ENCODE peak calls at places on chromosomes 6 and 20, in four cellular contexts. One of them, this sample, is unnamed. For H3K27me3, the result is how much of the 10 kb centered on the place peaks cover.

GRCh38 chr6:137736919-137737318 is 130.1 kb upstream of the TNFAIP3 start:
- DNase-seq in CD4-positive, CD25-positive, alpha-beta regulatory T cell: no peak
- DNase-seq in spleen: no peak
- DNase-seq in CD8-positive, alpha-beta T cell: no peak
- DNase-seq in this sample: no peak

GRCh38 chr6:135496805-135497411 is 632 bp downstream of the AHI1 start:
- DNase-seq in CD4-positive, CD25-positive, alpha-beta regulatory T cell: no peak
- DNase-seq in spleen: no peak
- DNase-seq in CD8-positive, alpha-beta T cell: no peak
- DNase-seq in this sample: no peak

GRCh38 chr6:169793408-169793807 is 42.0 kb downstream of the ERMARD start:
- DNase-seq in CD4-positive, CD25-positive, alpha-beta regulatory T cell: no peak
- DNase-seq in spleen: no peak
- DNase-seq in CD8-positive, alpha-beta T cell: peak
- DNase-seq in this sample: no peak

GRCh38 chr6:71599366-71599765 is 287.0 kb upstream of the RIMS1 start:
- DNase-seq in CD4-positive, CD25-positive, alpha-beta regulatory T cell: no peak
- DNase-seq in spleen: no peak
- DNase-seq in CD8-positive, alpha-beta T cell: no peak
- DNase-seq in this sample: no peak

GRCh38 chr20:7702141-7702540 is 238.1 kb downstream of the HAO1 start:
- DNase-seq in CD4-positive, CD25-positive, alpha-beta regulatory T cell: no peak
- DNase-seq in spleen: no peak
- DNase-seq in CD8-positive, alpha-beta T cell: no peak
- DNase-seq in this sample: no peak

GRCh38 chr6:5706094-5707033 is 300.4 kb downstream of the NRN1 start:
- DNase-seq in CD4-positive, CD25-positive, alpha-beta regulatory T cell: peak
- DNase-seq in spleen: no peak
- DNase-seq in CD8-positive, alpha-beta T cell: no peak
- DNase-seq in this sample: no peak

GRCh38 chr6:150932976-150933375 is 67.5 kb downstream of the MTHFD1L start:
- DNase-seq in CD4-positive, CD25-positive, alpha-beta regulatory T cell: no peak
- DNase-seq in spleen: no peak
- DNase-seq in CD8-positive, alpha-beta T cell: no peak
- DNase-seq in this sample: no peak

GRCh38 chr20:6818033-6818808 is 50.7 kb downstream of the BMP2 start:
- DNase-seq in CD4-positive, CD25-positive, alpha-beta regulatory T cell: no peak
- DNase-seq in spleen: no peak
- DNase-seq in CD8-positive, alpha-beta T cell: no peak
- DNase-seq in this sample: no peak

GRCh38 chr20:24695529-24696225 is 226.2 kb downstream of the SYNDIG1 start:
- DNase-seq in CD4-positive, CD25-positive, alpha-beta regulatory T cell: no peak
- DNase-seq in spleen: no peak
- DNase-seq in CD8-positive, alpha-beta T cell: no peak
- DNase-seq in this sample: peak

DNA sequence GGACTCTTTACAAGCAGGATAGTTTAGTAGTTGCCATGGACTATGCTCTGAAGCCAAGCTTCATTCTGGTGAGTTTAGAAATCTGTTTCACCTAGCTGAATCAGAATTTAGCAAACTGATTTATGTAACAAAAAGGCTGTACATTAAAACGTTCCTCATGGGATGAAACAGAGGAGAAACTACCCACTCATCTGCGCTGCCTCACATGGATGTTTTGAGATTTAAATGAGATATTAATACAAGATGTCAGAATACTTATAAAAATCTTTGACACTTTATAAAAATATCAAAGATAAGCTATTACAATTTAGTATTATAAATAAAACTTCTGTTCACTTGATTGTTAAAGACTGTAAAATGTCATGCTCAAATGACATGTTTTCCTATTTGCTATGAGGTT is 16.8 kb downstream of the RUNX2 start:
- DNase-seq in CD4-positive, CD25-positive, alpha-beta regulatory T cell: no peak
- DNase-seq in spleen: no peak
- DNase-seq in CD8-positive, alpha-beta T cell: no peak
- DNase-seq in this sample: no peak
- H3K4me3 ChIP-seq in CD4-positive, CD25-positive, alpha-beta regulatory T cell: no peak
- H3K4me3 ChIP-seq in spleen: no peak
- H3K4me3 ChIP-seq in CD8-positive, alpha-beta T cell: no peak
- H3K4me3 ChIP-seq in this sample: no peak

GRCh38 chr20:17786221-17786718 is 86.5 kb downstream of the BANF2 start:
- DNase-seq in CD4-positive, CD25-positive, alpha-beta regulatory T cell: no peak
- DNase-seq in spleen: no peak
- DNase-seq in CD8-positive, alpha-beta T cell: no peak
- DNase-seq in this sample: no peak

GRCh38 chr20:17790308-17790707 is 90.5 kb downstream of the BANF2 start:
- DNase-seq in CD4-positive, CD25-positive, alpha-beta regulatory T cell: no peak
- DNase-seq in spleen: no peak
- DNase-seq in CD8-positive, alpha-beta T cell: no peak
- DNase-seq in this sample: peak

GRCh38 chr20:17782768-17783167 is 83.0 kb downstream of the BANF2 start:
- DNase-seq in CD4-positive, CD25-positive, alpha-beta regulatory T cell: no peak
- DNase-seq in spleen: no peak
- DNase-seq in CD8-positive, alpha-beta T cell: no peak
- DNase-seq in this sample: no peak

GRCh38 chr20:17785007-17785406 is 85.2 kb downstream of the BANF2 start:
- DNase-seq in CD4-positive, CD25-positive, alpha-beta regulatory T cell: no peak
- DNase-seq in spleen: no peak
- DNase-seq in CD8-positive, alpha-beta T cell: no peak
- DNase-seq in this sample: no peak

DNA sequence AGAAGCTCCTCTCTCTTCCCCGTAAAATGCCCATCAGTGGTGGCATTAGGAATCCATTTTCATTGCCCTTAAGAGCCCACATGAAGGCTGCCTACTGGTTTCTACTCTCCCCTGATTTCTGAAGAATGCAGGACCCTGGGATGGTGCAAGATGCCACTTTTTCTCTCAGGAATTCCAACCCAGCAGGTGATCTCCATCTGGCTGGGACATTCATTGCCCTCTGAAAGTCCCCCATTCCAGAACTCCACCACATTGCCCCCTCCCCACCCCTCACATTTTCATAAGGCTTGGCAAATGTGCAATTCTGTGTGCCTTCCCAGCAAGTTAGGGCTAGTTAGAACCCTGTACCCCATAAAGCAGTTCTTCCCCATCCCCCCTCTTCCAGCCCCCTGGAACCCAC is 88.0 kb downstream of the BANF2 start:
- DNase-seq in CD4-positive, CD25-positive, alpha-beta regulatory T cell: no peak
- DNase-seq in spleen: no peak
- DNase-seq in CD8-positive, alpha-beta T cell: no peak
- DNase-seq in this sample: no peak
- H3K27ac ChIP-seq in CD4-positive, CD25-positive, alpha-beta regulatory T cell: no peak
- H3K27ac ChIP-seq in spleen: no peak
- H3K27ac ChIP-seq in CD8-positive, alpha-beta T cell: no peak
- H3K27ac ChIP-seq in this sample: no peak

GRCh38 chr6:108123516-108123929 is 42.3 kb upstream of the NR2E1 start:
- DNase-seq in CD4-positive, CD25-positive, alpha-beta regulatory T cell: no peak
- DNase-seq in spleen: no peak
- DNase-seq in CD8-positive, alpha-beta T cell: no peak
- DNase-seq in this sample: no peak

GRCh38 chr6:108127056-108127455 is 38.8 kb upstream of the NR2E1 start:
- DNase-seq in CD4-positive, CD25-positive, alpha-beta regulatory T cell: no peak
- DNase-seq in spleen: no peak
- DNase-seq in CD8-positive, alpha-beta T cell: no peak
- DNase-seq in this sample: no peak

GRCh38 chr6:108121612-108122011 is 44.2 kb upstream of the NR2E1 start:
- DNase-seq in CD4-positive, CD25-positive, alpha-beta regulatory T cell: no peak
- DNase-seq in spleen: no peak
- DNase-seq in CD8-positive, alpha-beta T cell: no peak
- DNase-seq in this sample: no peak

GRCh38 chr6:108120311-108120710 is 45.5 kb upstream of the NR2E1 start:
- DNase-seq in CD4-positive, CD25-positive, alpha-beta regulatory T cell: no peak
- DNase-seq in spleen: no peak
- DNase-seq in CD8-positive, alpha-beta T cell: no peak
- DNase-seq in this sample: no peak

GRCh38 chr6:108123946-108124345 is 41.9 kb upstream of the NR2E1 start:
- DNase-seq in CD4-positive, CD25-positive, alpha-beta regulatory T cell: no peak
- DNase-seq in spleen: no peak
- DNase-seq in CD8-positive, alpha-beta T cell: no peak
- DNase-seq in this sample: no peak
- H3K27me3 ChIP-seq in CD4-positive, CD25-positive, alpha-beta regulatory T cell: half or more
- H3K27me3 ChIP-seq in spleen: half or more
- H3K27me3 ChIP-seq in CD8-positive, alpha-beta T cell: under half
- H3K27me3 ChIP-seq in this sample: half or more

DNA sequence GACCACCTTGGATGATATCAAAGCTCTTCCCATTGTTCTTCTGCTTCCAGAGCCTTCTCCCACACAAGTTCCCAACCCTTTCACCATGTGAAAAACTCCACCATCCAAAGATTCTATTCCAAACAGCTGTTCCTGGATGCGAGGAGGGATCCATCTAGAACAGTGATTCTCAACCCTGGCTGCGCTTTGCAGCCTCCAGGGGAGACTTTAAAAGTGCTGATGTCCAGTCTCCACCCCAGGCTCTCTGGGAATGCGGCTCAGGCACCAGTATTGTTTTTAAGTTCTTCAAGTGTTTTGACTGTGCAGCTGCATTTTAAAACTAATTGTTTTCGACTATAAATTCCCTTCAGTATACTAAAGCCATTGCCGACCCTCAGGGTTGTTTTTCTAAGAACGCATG is 532.3 kb upstream of the JARID2 start:
- DNase-seq in CD4-positive, CD25-positive, alpha-beta regulatory T cell: no peak
- DNase-seq in spleen: no peak
- DNase-seq in CD8-positive, alpha-beta T cell: no peak
- DNase-seq in this sample: no peak
- H3K4me3 ChIP-seq in CD4-positive, CD25-positive, alpha-beta regulatory T cell: no peak
- H3K4me3 ChIP-seq in spleen: no peak
- H3K4me3 ChIP-seq in CD8-positive, alpha-beta T cell: no peak
- H3K4me3 ChIP-seq in this sample: no peak

DNA sequence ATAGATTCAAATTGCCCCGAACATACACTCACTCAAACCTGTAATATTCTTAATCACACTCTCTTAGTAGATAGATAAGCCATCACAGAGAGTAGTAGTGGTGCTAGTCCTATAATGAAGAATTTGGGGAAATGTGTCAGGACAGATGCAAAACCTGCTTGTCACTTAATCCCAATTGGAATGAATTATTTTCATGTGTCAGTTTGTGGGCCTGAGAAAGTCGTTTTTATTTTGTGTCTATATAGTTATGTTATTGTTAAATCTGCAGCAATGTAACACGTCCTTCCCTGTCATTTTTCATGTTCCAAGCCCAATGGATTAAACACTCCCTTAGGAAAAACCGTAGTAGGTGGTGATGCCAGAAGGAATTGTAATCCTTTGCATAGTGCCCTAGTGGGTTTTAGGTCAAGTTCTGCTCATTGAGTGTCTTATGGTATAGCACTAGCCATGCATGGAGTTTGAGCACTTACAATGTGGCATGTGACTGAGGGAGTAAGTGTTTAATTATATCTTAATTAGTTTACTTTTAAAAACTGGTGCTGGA is 106.0 kb upstream of the PRSS16 start:
- DNase-seq in CD4-positive, CD25-positive, alpha-beta regulatory T cell: no peak
- DNase-seq in spleen: no peak
- DNase-seq in CD8-positive, alpha-beta T cell: no peak
- DNase-seq in this sample: no peak
- H3K27ac ChIP-seq in CD4-positive, CD25-positive, alpha-beta regulatory T cell: peak
- H3K27ac ChIP-seq in spleen: no peak
- H3K27ac ChIP-seq in CD8-positive, alpha-beta T cell: no peak
- H3K27ac ChIP-seq in this sample: no peak

GRCh38 chr6:34142599-34142998 is 3.3 kb downstream of the GRM4 start:
- DNase-seq in CD4-positive, CD25-positive, alpha-beta regulatory T cell: no peak
- DNase-seq in spleen: no peak
- DNase-seq in CD8-positive, alpha-beta T cell: no peak
- DNase-seq in this sample: no peak

GRCh38 chr6:34138191-34138590 is 7.7 kb downstream of the GRM4 start:
- DNase-seq in CD4-positive, CD25-positive, alpha-beta regulatory T cell: no peak
- DNase-seq in spleen: no peak
- DNase-seq in CD8-positive, alpha-beta T cell: no peak
- DNase-seq in this sample: no peak

GRCh38 chr6:34142046-34142445 is 3.8 kb downstream of the GRM4 start:
- DNase-seq in CD4-positive, CD25-positive, alpha-beta regulatory T cell: no peak
- DNase-seq in spleen: no peak
- DNase-seq in CD8-positive, alpha-beta T cell: no peak
- DNase-seq in this sample: no peak

GRCh38 chr6:34138924-34139323 is 7.0 kb downstream of the GRM4 start:
- DNase-seq in CD4-positive, CD25-positive, alpha-beta regulatory T cell: no peak
- DNase-seq in spleen: no peak
- DNase-seq in CD8-positive, alpha-beta T cell: no peak
- DNase-seq in this sample: no peak

GRCh38 chr6:34140075-34140474 is 5.8 kb downstream of the GRM4 start:
- DNase-seq in CD4-positive, CD25-positive, alpha-beta regulatory T cell: no peak
- DNase-seq in spleen: no peak
- DNase-seq in CD8-positive, alpha-beta T cell: no peak
- DNase-seq in this sample: no peak
- H3K27me3 ChIP-seq in CD4-positive, CD25-positive, alpha-beta regulatory T cell: under half
- H3K27me3 ChIP-seq in spleen: half or more
- H3K27me3 ChIP-seq in CD8-positive, alpha-beta T cell: under half
- H3K27me3 ChIP-seq in this sample: half or more

GRCh38 chr20:47506850-47507249 is 5.2 kb downstream of the NCOA3 start:
- DNase-seq in CD4-positive, CD25-positive, alpha-beta regulatory T cell: no peak
- DNase-seq in spleen: no peak
- DNase-seq in CD8-positive, alpha-beta T cell: no peak
- DNase-seq in this sample: no peak

GRCh38 chr20:47503685-47504084 is 2.0 kb downstream of the NCOA3 start:
- DNase-seq in CD4-positive, CD25-positive, alpha-beta regulatory T cell: no peak
- DNase-seq in spleen: no peak
- DNase-seq in CD8-positive, alpha-beta T cell: no peak
- DNase-seq in this sample: no peak

GRCh38 chr20:47509104-47509661 is 7.5 kb downstream of the NCOA3 start:
- DNase-seq in CD4-positive, CD25-positive, alpha-beta regulatory T cell: no peak
- DNase-seq in spleen: no peak
- DNase-seq in CD8-positive, alpha-beta T cell: no peak
- DNase-seq in this sample: no peak

GRCh38 chr20:47508228-47508752 is 6.6 kb downstream of the NCOA3 start:
- DNase-seq in CD4-positive, CD25-positive, alpha-beta regulatory T cell: peak
- DNase-seq in spleen: no peak
- DNase-seq in CD8-positive, alpha-beta T cell: no peak
- DNase-seq in this sample: no peak

GRCh38 chr20:47506335-47506734 is 4.6 kb downstream of the NCOA3 start:
- DNase-seq in CD4-positive, CD25-positive, alpha-beta regulatory T cell: no peak
- DNase-seq in spleen: no peak
- DNase-seq in CD8-positive, alpha-beta T cell: no peak
- DNase-seq in this sample: no peak
- H3K4me3 ChIP-seq in CD4-positive, CD25-positive, alpha-beta regulatory T cell: peak
- H3K4me3 ChIP-seq in spleen: no peak
- H3K4me3 ChIP-seq in CD8-positive, alpha-beta T cell: no peak
- H3K4me3 ChIP-seq in this sample: no peak

This sample was measured in sigmoid colon.